ENCODE peak calls at places on chromosomes 12 and 14, in six cellular contexts. F, E, N, Y, C and A are unnamed samples.

GRCh38 chr12:5478081-5478706 is 46.3 kb downstream of the NTF3 start:
- DNase-seq in F (no peak), E (no peak), N (no peak), Y (no peak), C (no peak), A (no peak)

GRCh38 chr14:33404054-33404453 is 465.4 kb downstream of the NPAS3 start:
- DNase-seq in F (no peak), E (no peak), N (no peak), Y (no peak), C (no peak), A (no peak)

GRCh38 chr12:7868391-7868790 is 4.3 kb downstream of the SLC2A14 start:
- DNase-seq in F (no peak), E (no peak), N (no peak), Y (no peak), C (no peak), A (no peak)

GRCh38 chr12:113591480-113591971 is 119.9 kb upstream of the LHX5 start:
- DNase-seq in F (no peak), E (no peak), N (peak), Y (no peak), C (peak), A (no peak)

GRCh38 chr12:12166751-12167150 is 96.0 kb downstream of the BCL2L14 start:
- DNase-seq in F (no peak), E (no peak), N (no peak), Y (no peak), C (no peak), A (no peak)

GRCh38 chr12:31041033-31041564 is 32.6 kb upstream of the DDX11 start:
- DNase-seq in F (no peak), E (no peak), N (no peak), Y (no peak), C (no peak), A (no peak)

GRCh38 chr14:25400607-25401206 is 350.8 kb upstream of the STXBP6 start:
- DNase-seq in F (no peak), E (no peak), N (peak), Y (peak), C (peak), A (peak)

GRCh38 chr12:77060136-77060882 is 5.1 kb downstream of the E2F7 start:
- DNase-seq in F (no peak), E (peak), N (no peak), Y (no peak), C (no peak), A (no peak)

GRCh38 chr12:95218164-95218851 is 701 bp downstream of the VEZT start:
- DNase-seq in F (no peak), E (peak), N (peak), Y (no peak), C (no peak), A (no peak)

GRCh38 chr14:24172871-24173281 is 996 bp downstream of the REC8 start:
- DNase-seq in F (no peak), E (no peak), N (no peak), Y (no peak), C (no peak), A (no peak)

GRCh38 chr14:100155049-100155621 is 4.3 kb downstream of the DEGS2 start:
- DNase-seq in F (peak), E (no peak), N (peak), Y (peak), C (peak), A (peak)

GRCh38 chr12:114666746-114667668 is 17.0 kb downstream of the TBX3 start:
- DNase-seq in F (no peak), E (no peak), N (no peak), Y (peak), C (peak), A (no peak)

GRCh38 chr14:23512156-23512555 is 39.4 kb downstream of the ZFHX2 start:
- DNase-seq in F (no peak), E (no peak), N (no peak), Y (no peak), C (no peak), A (no peak)

GRCh38 chr12:27615331-27615891 is 80.8 kb upstream of the REP15 start:
- DNase-seq in F (peak), E (no peak), N (no peak), Y (no peak), C (no peak), A (no peak)

GRCh38 chr12:77167801-77168200 is 102.4 kb upstream of the E2F7 start:
- DNase-seq in F (no peak), E (no peak), N (no peak), Y (no peak), C (no peak), A (no peak)

GRCh38 chr12:56636675-56637540 is 6.8 kb upstream of the BAZ2A start:
- DNase-seq in F (peak), E (peak), N (peak), Y (peak), C (peak), A (peak)

GRCh38 chr12:43957732-43958131 is 121.9 kb downstream of the TMEM117 start:
- DNase-seq in F (peak), E (peak), N (peak), Y (peak), C (no peak), A (peak)

GRCh38 chr12:115227137-115227615 is 543.2 kb upstream of the TBX3 start:
- DNase-seq in F (peak), E (no peak), N (no peak), Y (peak), C (no peak), A (no peak)

GRCh38 chr12:88057994-88058718 is 29.0 kb upstream of the C12orf50 start:
- DNase-seq in F (no peak), E (no peak), N (no peak), Y (no peak), C (no peak), A (no peak)

GRCh38 chr12:61291647-61292046 is 968.6 kb upstream of the USP15 start:
- DNase-seq in F (no peak), E (no peak), N (no peak), Y (no peak), C (no peak), A (no peak)

GRCh38 chr12:51889216-51890134 is 1.6 kb downstream of the ANKRD33 start:
- DNase-seq in F (no peak), E (no peak), N (no peak), Y (no peak), C (peak), A (no peak)

GRCh38 chr12:47272412-47273190 is 192.8 kb upstream of the AMIGO2 start:
- DNase-seq in F (no peak), E (no peak), N (peak), Y (no peak), C (no peak), A (no peak)

GRCh38 chr12:47920913-47921312 is 16.1 kb upstream of the VDR start:
- DNase-seq in F (no peak), E (no peak), N (no peak), Y (no peak), C (no peak), A (no peak)

GRCh38 chr12:80183939-80184338 is 84.6 kb downstream of the OTOGL start:
- DNase-seq in F (no peak), E (no peak), N (no peak), Y (no peak), C (no peak), A (no peak)

GRCh38 chr14:95993768-95994592 is 45.2 kb upstream of the C14orf132 start:
- DNase-seq in F (peak), E (peak), N (peak), Y (peak), C (peak), A (peak)

GRCh38 chr12:12172106-12172511 is 94.7 kb downstream of the LRP6 start:
- DNase-seq in F (no peak), E (peak), N (no peak), Y (no peak), C (no peak), A (no peak)

GRCh38 chr14:35818346-35819115 is 7.6 kb upstream of the BRMS1L start:
- DNase-seq in F (no peak), E (no peak), N (peak), Y (peak), C (no peak), A (no peak)

GRCh38 chr14:105139212-105139825 is 29.3 kb downstream of the JAG2 start:
- DNase-seq in F (no peak), E (no peak), N (no peak), Y (no peak), C (no peak), A (no peak)

GRCh38 chr14:81819344-81819743 is 285.7 kb upstream of the SEL1L start:
- DNase-seq in F (no peak), E (no peak), N (no peak), Y (peak), C (no peak), A (no peak)

GRCh38 chr14:52834440-52834842 is 43.0 kb upstream of the GNPNAT1 start:
- DNase-seq in F (no peak), E (no peak), N (no peak), Y (no peak), C (no peak), A (no peak)

GRCh38 chr14:90534838-90535555 is 138.2 kb downstream of the CALM1 start:
- DNase-seq in F (no peak), E (no peak), N (peak), Y (no peak), C (no peak), A (no peak)

GRCh38 chr12:50764116-50764860 is 387 bp downstream of the ATF1 start:
- DNase-seq in F (no peak), E (no peak), N (peak), Y (no peak), C (peak), A (peak)

GRCh38 chr12:92543359-92543758 is 159.4 kb upstream of the PLEKHG7 start:
- DNase-seq in F (no peak), E (no peak), N (no peak), Y (peak), C (no peak), A (no peak)

GRCh38 chr14:70886421-70887206 is 20.6 kb upstream of the PCNX1 start:
- DNase-seq in F (no peak), E (peak), N (peak), Y (no peak), C (no peak), A (no peak)

GRCh38 chr12:92403210-92404175 is 257.8 kb upstream of the BTG1 start:
- DNase-seq in F (no peak), E (peak), N (peak), Y (no peak), C (no peak), A (no peak)

GRCh38 chr14:100825691-100826331 is at the start of gene MEG3:
- DNase-seq in F (no peak), E (no peak), N (no peak), Y (no peak), C (no peak), A (no peak)

GRCh38 chr14:39956372-39956771 is 524.1 kb upstream of the FBXO33 start:
- DNase-seq in F (peak), E (no peak), N (no peak), Y (no peak), C (no peak), A (no peak)

GRCh38 chr12:106246891-106247730 is 709 bp downstream of the CKAP4 start:
- DNase-seq in F (no peak), E (no peak), N (no peak), Y (no peak), C (peak), A (no peak)

GRCh38 chr14:76810953-76811400 is 1.7 kb downstream of the ANGEL1 start:
- DNase-seq in F (peak), E (no peak), N (peak), Y (peak), C (no peak), A (no peak)

DNA sequence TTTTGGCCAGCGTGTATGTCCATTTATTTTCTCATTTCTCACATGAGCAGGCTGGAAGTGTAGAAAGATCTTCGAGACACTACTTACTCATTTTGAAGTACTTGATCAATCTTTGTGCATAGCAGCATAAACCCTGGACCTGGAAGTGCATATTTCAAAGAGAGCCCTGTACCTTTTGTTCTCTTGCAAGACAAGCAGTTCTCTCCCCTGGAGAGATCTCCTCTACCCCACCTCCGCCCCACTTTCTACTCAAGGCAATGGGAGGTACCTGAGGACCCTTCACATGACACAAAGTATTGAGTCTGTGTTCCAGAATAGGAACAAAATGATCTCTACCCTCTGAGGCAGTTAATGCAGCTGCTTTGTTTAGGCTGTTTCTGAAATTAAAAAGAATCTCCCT is 27.4 kb upstream of the RASSF3 start:
- DNase-seq in F (no peak), E (no peak), N (no peak), Y (no peak), C (no peak), A (no peak)
- TF ChIP-seq ZNF274 in F (no peak), E (no peak), N (no peak), Y (no peak), C (no peak), A (no peak)

GRCh38 chr12:41514050-41514449 is 325.9 kb downstream of the PDZRN4 start:
- DNase-seq in F (no peak), E (no peak), N (no peak), Y (no peak), C (no peak), A (no peak)
- TF ChIP-seq ZNF274 in F (no peak), E (no peak), N (no peak), Y (no peak), C (no peak), A (no peak)

DNA sequence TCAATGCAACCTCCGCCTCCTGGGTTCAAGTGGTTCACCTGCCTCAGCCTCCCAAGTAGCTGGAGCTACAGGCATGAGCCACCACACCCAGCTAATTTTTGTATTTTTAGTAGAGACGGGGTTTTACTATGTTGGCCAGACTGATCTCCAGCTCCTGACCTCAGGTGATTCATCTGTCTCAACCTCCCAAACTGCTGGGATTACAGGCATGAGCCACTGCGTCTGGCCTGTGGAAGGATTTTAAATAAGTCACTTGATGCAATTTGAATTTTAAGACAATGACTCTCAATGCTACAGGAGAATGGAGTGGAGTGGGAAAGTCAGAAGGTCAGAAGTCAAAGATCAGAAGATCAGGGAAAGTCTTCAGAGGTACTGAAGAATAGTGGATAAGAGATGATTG is 15.3 kb downstream of the TMEM52B start:
- DNase-seq in F (no peak), E (no peak), N (no peak), Y (no peak), C (no peak), A (no peak)
- TF ChIP-seq ZNF274 in F (no peak), E (no peak), N (no peak), Y (no peak), C (no peak), A (no peak)

GRCh38 chr14:50573862-50574261 is 13.9 kb downstream of the ATL1 start:
- DNase-seq in F (no peak), E (no peak), N (no peak), Y (no peak), C (no peak), A (no peak)
- TF ChIP-seq ZNF274 in F (no peak), E (no peak), N (no peak), Y (no peak), C (no peak), A (no peak)